ENCODE peak calls at places on chromosome 22, in four cellular contexts. C is GM10248, P is fibroblast of the conjunctiva, B is AG08395. X is an unnamed sample.

GRCh38 chr22:49302150-49302460 is 525.6 kb downstream of the BRD1 start:
- DNase-seq in C (no peak), P (no peak), B (no peak), X (no peak)

GRCh38 chr22:19291580-19292261 is at the start of gene CLTCL1:
- DNase-seq in C (peak), P (peak), B (peak), X (peak)

GRCh38 chr22:39254789-39255298 is 10.1 kb upstream of the PDGFB start:
- DNase-seq in C (peak), P (no peak), B (peak), X (no peak)

GRCh38 chr22:31378123-31378522 is 21.3 kb upstream of the DRG1 start:
- DNase-seq in C (no peak), P (no peak), B (no peak), X (peak)

GRCh38 chr22:42180349-42180842 is 49.8 kb upstream of the CYP2D6 start:
- DNase-seq in C (no peak), P (no peak), B (no peak), X (peak)

GRCh38 chr22:24060375-24060788 is 49.3 kb downstream of the CABIN1 start:
- DNase-seq in C (no peak), P (peak), B (peak), X (peak)

GRCh38 chr22:37943471-37944198 is 9.8 kb downstream of the C22orf23 start:
- DNase-seq in C (no peak), P (no peak), B (no peak), X (no peak)

GRCh38 chr22:29751139-29751538 is 15.7 kb downstream of the ZMAT5 start:
- DNase-seq in C (no peak), P (no peak), B (no peak), X (no peak)

GRCh38 chr22:49769691-49770315 is 57.9 kb downstream of the BRD1 start:
- DNase-seq in C (no peak), P (no peak), B (no peak), X (no peak)